ENCODE peak calls at places on chromosomes 6 and 20, in ten cellular contexts. Z is fibroblast of lung; D is fibroblast of mammary gland; Y is GM06990; I is CD4-positive, alpha-beta T cell; K is progenitor cell of endocrine pancreas; V is GM10248; P is body of pancreas; G is H9; R is GM12865. S is an unnamed sample.

GRCh38 chr6:29653452-29654038 is 3.3 kb upstream of the MOG start:
- DNase-seq in Z (peak), G (no peak), V (peak), K (no peak), D (peak), R (peak), P (peak), Y (no peak), I (no peak), S (peak)

GRCh38 chr20:41339957-41340326 is 679 bp upstream of the LPIN3 start:
- DNase-seq in D (peak), Y (peak), V (peak), P (peak), Z (peak), R (peak), I (peak), K (peak), G (peak), S (peak)

GRCh38 chr20:22675337-22675736 is 91.0 kb upstream of the FOXA2 start:
- DNase-seq in Y (no peak), Z (no peak), P (no peak), D (no peak), I (no peak), K (no peak), V (no peak), R (no peak), G (no peak), S (no peak)

GRCh38 chr6:1596088-1596852 is 13.4 kb upstream of the FOXC1 start:
- DNase-seq in P (peak), Y (no peak), K (peak), I (peak), Z (no peak), G (peak), R (peak), D (peak), V (peak), S (peak)

GRCh38 chr20:3168079-3168828 is 5.1 kb downstream of the LZTS3 start:
- DNase-seq in D (no peak), G (peak), V (no peak), R (no peak), K (peak), Z (no peak), P (peak), Y (no peak), I (no peak), S (peak)

GRCh38 chr20:3712279-3712873 is at the start of gene SIGLEC1:
- DNase-seq in I (no peak), Z (no peak), D (no peak), P (peak), K (no peak), R (no peak), V (no peak), Y (no peak), G (peak), S (no peak)

GRCh38 chr6:5113096-5113495 is 28.0 kb downstream of the PPP1R3G start:
- DNase-seq in R (no peak), I (no peak), D (no peak), K (no peak), P (no peak), G (no peak), Z (no peak), Y (no peak), V (no peak), S (no peak)

GRCh38 chr6:69827491-69827890 is 30.7 kb upstream of the LMBRD1 start:
- DNase-seq in G (no peak), I (no peak), D (peak), P (no peak), V (no peak), R (no peak), Y (no peak), Z (peak), K (no peak), S (no peak)

GRCh38 chr20:5065489-5066383 is 54.0 kb downstream of the PCNA start:
- DNase-seq in K (no peak), I (no peak), Y (no peak), D (peak), R (no peak), G (no peak), V (no peak), Z (peak), P (peak), S (no peak)

GRCh38 chr20:32111763-32112162 is 2.2 kb downstream of the TM9SF4 start:
- DNase-seq in R (no peak), Z (no peak), D (no peak), G (no peak), I (no peak), Y (no peak), P (no peak), K (no peak), V (no peak), S (no peak)

GRCh38 chr6:49988900-49989299 is 19.5 kb upstream of the DEFB113 start:
- DNase-seq in Z (no peak), K (no peak), R (no peak), V (no peak), G (no peak), D (no peak), I (no peak), P (no peak), Y (no peak), S (no peak)

GRCh38 chr20:37714973-37715657 is 21.3 kb downstream of the CTNNBL1 start:
- DNase-seq in K (no peak), D (peak), V (no peak), R (no peak), I (no peak), Y (no peak), P (no peak), G (no peak), Z (peak), S (no peak)

GRCh38 chr6:158706369-158706982 is 56.6 kb downstream of the SYTL3 start:
- DNase-seq in I (no peak), Y (no peak), D (peak), Z (peak), K (no peak), V (no peak), R (no peak), G (peak), P (peak), S (no peak)

GRCh38 chr6:147322299-147323162 is 118.3 kb downstream of the STXBP5 start:
- DNase-seq in Z (no peak), D (peak), Y (peak), I (no peak), K (no peak), R (peak), P (no peak), V (peak), G (no peak), S (peak)

GRCh38 chr6:14784596-14785360 is 461.1 kb upstream of the JARID2 start:
- DNase-seq in P (no peak), K (no peak), R (no peak), G (peak), Z (no peak), Y (peak), V (no peak), I (peak), D (no peak), S (no peak)

GRCh38 chr6:56278186-56278585 is 30.8 kb upstream of the COL21A1 start:
- DNase-seq in D (no peak), K (no peak), V (no peak), P (no peak), R (no peak), G (no peak), Y (no peak), Z (no peak), I (no peak), S (no peak)

GRCh38 chr20:50242863-50243609 is 52.4 kb downstream of the CEBPB start:
- DNase-seq in R (no peak), G (no peak), Y (no peak), V (no peak), Z (peak), I (no peak), P (peak), K (no peak), D (no peak), S (no peak)

DNA sequence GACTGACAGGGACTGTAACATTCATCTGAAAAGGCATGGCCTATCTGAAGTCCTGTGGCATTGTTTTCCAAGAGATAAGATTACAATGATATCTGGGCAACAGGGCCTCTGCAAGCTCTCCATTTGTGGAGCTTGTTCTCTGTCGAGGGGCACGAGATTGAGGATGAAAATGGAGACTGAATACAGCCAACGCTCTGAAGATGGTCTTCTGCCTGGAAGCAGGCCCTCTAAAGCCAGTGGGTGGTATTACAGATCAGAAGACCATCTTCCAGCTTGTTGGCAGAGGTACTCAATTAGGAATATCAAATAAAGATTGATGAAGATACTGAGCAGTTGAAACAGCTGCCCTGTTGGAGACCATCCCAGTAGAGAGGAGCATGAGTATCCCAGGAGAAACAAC is 288.2 kb downstream of the CENPW start:
- DNase-seq in I (no peak), Y (no peak), K (no peak), D (no peak), G (no peak), P (no peak), V (no peak), R (peak), Z (no peak), S (no peak)
- TF ChIP-seq CTCF in I (no peak), Y (peak), K (no peak), D (no peak), G (peak), P (no peak), V (no peak), R (peak), Z (no peak), S (no peak)

GRCh38 chr20:45462711-45463110 is 6.8 kb upstream of the WFDC2 start:
- DNase-seq in R (no peak), G (no peak), Y (no peak), I (no peak), P (no peak), D (no peak), Z (no peak), V (no peak), K (no peak), S (no peak)

GRCh38 chr20:45461225-45461624 is 8.3 kb upstream of the WFDC2 start:
- DNase-seq in P (no peak), K (no peak), G (no peak), I (no peak), D (no peak), Y (no peak), Z (no peak), R (no peak), V (no peak), S (no peak)

GRCh38 chr20:45463709-45464108 is 5.8 kb upstream of the WFDC2 start:
- DNase-seq in Y (no peak), V (no peak), P (no peak), Z (no peak), I (no peak), D (no peak), G (no peak), K (no peak), R (no peak), S (no peak)

GRCh38 chr20:45465492-45466266 is 3.9 kb upstream of the WFDC2 start:
- DNase-seq in Y (no peak), Z (no peak), D (no peak), G (no peak), P (no peak), K (no peak), V (no peak), I (no peak), R (no peak), S (no peak)

GRCh38 chr20:45463113-45463512 is 6.4 kb upstream of the WFDC2 start:
- DNase-seq in Z (no peak), I (no peak), D (no peak), P (no peak), V (no peak), Y (no peak), R (no peak), G (peak), K (no peak), S (no peak)
- TF ChIP-seq CTCF in Z (no peak), I (no peak), D (no peak), P (no peak), V (no peak), Y (no peak), R (no peak), G (peak), K (no peak), S (no peak)

GRCh38 chr6:100573169-100573568 is 108.4 kb upstream of the SIM1 start:
- DNase-seq in K (no peak), R (peak), Y (no peak), G (no peak), P (no peak), V (no peak), D (peak), Z (peak), I (no peak), S (no peak)
- TF ChIP-seq CTCF in K (peak), R (peak), Y (peak), G (peak), P (peak), V (peak), D (peak), Z (peak), I (peak), S (no peak)

DNA sequence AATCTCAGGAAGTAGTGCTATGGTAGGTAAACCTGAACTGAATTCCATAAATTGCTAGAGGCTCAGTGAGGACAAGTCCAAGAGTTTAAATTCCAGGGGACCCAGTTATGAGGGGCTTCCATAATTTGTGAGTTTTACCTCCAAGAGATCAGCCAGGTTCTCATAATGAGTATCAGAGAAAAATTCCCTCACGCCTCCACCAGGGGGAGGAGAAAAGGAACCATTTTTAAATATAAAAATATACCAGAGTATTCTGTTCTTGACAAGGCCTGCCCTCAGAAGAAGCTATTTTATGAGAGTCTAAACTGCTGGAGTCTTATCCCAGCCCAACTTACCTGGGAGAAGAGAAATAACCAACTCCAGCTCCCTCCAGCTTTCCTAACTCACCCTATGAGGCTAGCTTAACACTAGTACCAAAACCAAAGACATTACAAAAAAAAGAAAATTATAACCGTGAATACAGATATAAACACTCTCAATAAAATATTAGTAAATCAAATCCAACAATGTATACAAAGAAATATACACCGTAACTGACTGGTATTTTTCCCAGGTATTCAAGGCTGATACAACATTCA is 158.7 kb downstream of the TFAP2A start:
- DNase-seq in R (peak), K (no peak), Y (no peak), I (no peak), Z (no peak), P (no peak), G (no peak), D (no peak), V (peak), S (peak)
- TF ChIP-seq CTCF in R (peak), K (peak), Y (peak), I (no peak), Z (peak), P (no peak), G (peak), D (peak), V (peak), S (no peak)

GRCh38 chr6:137706065-137706422 is 161.0 kb upstream of the TNFAIP3 start:
- DNase-seq in G (no peak), Z (no peak), R (no peak), V (no peak), K (no peak), Y (no peak), I (no peak), D (no peak), P (no peak), S (no peak)
- TF ChIP-seq CTCF in G (no peak), Z (no peak), R (no peak), V (no peak), K (no peak), Y (no peak), I (no peak), D (no peak), P (no peak), S (no peak)

DNA sequence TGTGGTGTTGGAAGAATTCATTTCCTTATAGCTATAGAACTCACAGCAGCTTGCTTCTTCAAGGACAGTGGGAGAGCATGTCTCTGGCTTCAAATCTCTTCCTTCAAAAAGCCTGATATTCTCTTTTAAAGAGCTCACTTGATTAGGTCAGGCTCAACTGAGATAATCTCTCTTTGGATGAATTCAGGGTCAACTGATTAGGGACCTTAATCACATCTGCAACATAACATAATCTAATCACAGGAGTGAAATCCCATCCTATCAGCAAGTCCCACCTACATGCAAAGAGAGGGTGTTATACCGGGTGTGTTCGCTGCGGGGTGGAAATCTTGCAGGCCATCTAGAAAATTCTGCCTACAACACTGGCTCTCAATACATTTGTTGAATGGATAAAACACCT is 77.6 kb upstream of the SULF2 start:
- DNase-seq in Z (no peak), P (no peak), D (no peak), V (no peak), G (no peak), K (no peak), I (no peak), R (no peak), Y (no peak), S (no peak)
- TF ChIP-seq CTCF in Z (no peak), P (no peak), D (no peak), V (no peak), G (no peak), K (no peak), I (no peak), R (no peak), Y (no peak), S (no peak)

GRCh38 chr6:132780770-132781371 is 17.6 kb downstream of the SLC18B1 start:
- DNase-seq in Y (no peak), P (no peak), V (no peak), G (no peak), Z (peak), D (peak), I (no peak), R (peak), K (no peak), S (no peak)
- TF ChIP-seq CTCF in Y (peak), P (peak), V (no peak), G (peak), Z (peak), D (peak), I (peak), R (peak), K (peak), S (peak)